ENCODE peak calls at places on chromosomes 6 and 20, in seven cellular contexts. Y is upper lobe of right lung; U is SJSA1; O is A549; A is GM23338; J is CD4-positive, CD25-positive, alpha-beta regulatory T cell; I is lower leg skin. E is an unnamed sample.

GRCh38 chr6:168962886-168963285 is 290.8 kb downstream of the THBS2 start:
- DNase-seq in J (no peak), O (no peak), Y (no peak), I (no peak), A (no peak), U (no peak), E (no peak)

GRCh38 chr6:25331085-25331685 is 52.0 kb downstream of the CARMIL1 start:
- DNase-seq in U (no peak), J (no peak), O (no peak), A (no peak), I (no peak), Y (no peak), E (no peak)

GRCh38 chr6:128504003-128504654 is 16.3 kb downstream of the PTPRK start:
- DNase-seq in U (no peak), Y (no peak), J (no peak), I (no peak), O (no peak), A (no peak), E (no peak)

GRCh38 chr6:148192310-148192709 is 150.3 kb upstream of the SASH1 start:
- DNase-seq in O (no peak), A (no peak), I (no peak), J (no peak), Y (no peak), U (peak; percentile 61), E (no peak)

GRCh38 chr6:5751525-5752252 is 255.0 kb downstream of the NRN1 start:
- DNase-seq in J (no peak), I (peak; percentile 49), Y (no peak), U (no peak), O (no peak), A (no peak), E (no peak)

GRCh38 chr6:79375635-79376425 is 141.3 kb upstream of the HMGN3 start:
- DNase-seq in U (no peak), J (no peak), A (no peak), I (no peak), O (no peak), Y (no peak), E (no peak)

GRCh38 chr20:49951160-49951559 is 15.0 kb downstream of the RNF114 start:
- DNase-seq in Y (no peak), I (no peak), O (no peak), J (no peak), A (no peak), U (no peak), E (no peak)

GRCh38 chr6:15956205-15957106 is 172.4 kb upstream of the MYLIP start:
- DNase-seq in I (no peak), J (peak; percentile 26), U (no peak), Y (peak; percentile 86), O (no peak), A (no peak), E (no peak)

GRCh38 chr6:89204096-89204495 is 13.1 kb downstream of the GABRR1 start:
- DNase-seq in Y (no peak), U (no peak), O (no peak), A (no peak), J (no peak), I (no peak), E (no peak)

GRCh38 chr6:37311666-37312473 is 41.9 kb upstream of the RNF8 start:
- DNase-seq in O (no peak), A (no peak), I (no peak), J (no peak), U (no peak), Y (no peak), E (no peak)

GRCh38 chr20:23754731-23755130 is 4.0 kb upstream of the CST1 start:
- DNase-seq in I (no peak), O (no peak), Y (no peak), U (no peak), J (no peak), A (no peak), E (no peak)

GRCh38 chr20:36969478-36970186 is 18.1 kb upstream of the SAMHD1 start:
- DNase-seq in O (no peak), I (no peak), J (peak; percentile 83), U (no peak), Y (no peak), A (no peak), E (no peak)

GRCh38 chr6:170423030-170423429 is 116.5 kb downstream of the FAM120B start:
- DNase-seq in A (peak; percentile 89), Y (no peak), O (no peak), J (no peak), I (no peak), U (no peak), E (no peak)

GRCh38 chr6:144265061-144265357 is 20.1 kb upstream of the UTRN start:
- DNase-seq in U (no peak), Y (no peak), O (no peak), A (no peak), I (no peak), J (no peak), E (no peak)

GRCh38 chr6:157683707-157684106 is 139.3 kb upstream of the SNX9 start:
- DNase-seq in U (no peak), A (no peak), O (no peak), Y (no peak), J (no peak), I (no peak), E (no peak)

DNA sequence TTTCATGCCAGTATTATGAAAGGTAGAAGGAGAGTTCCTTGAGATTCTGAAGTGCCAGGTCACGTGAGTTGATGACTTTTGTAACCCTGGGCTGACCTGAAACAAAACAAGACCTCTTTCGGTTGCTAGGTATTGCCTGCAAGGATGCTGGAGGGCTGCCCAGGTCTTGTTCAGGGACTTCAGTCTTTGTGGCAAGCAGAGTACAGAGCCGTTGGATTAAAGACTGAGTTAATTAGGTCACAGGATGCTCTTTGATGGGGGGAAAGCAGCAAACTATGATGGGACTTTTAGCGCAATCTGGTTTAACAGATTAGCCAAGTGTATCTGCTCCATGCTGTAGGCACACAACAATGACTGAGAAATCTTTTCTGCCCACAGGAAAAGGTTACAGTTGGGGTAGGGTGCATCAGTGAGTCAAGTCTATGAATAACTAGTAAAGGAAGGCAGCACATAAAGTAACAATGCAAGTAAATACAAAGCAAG is 12.8 kb upstream of the ELOVL5 start:
- DNase-seq in U (no peak), Y (peak; percentile 91), I (no peak), J (peak; percentile 75), O (no peak), A (no peak), E (peak; percentile 57)
- H3K4me3 ChIP-seq in U (no peak overlapping the region), Y (no peak overlapping the region), I (no peak overlapping the region), J (peak overlapping the region; percentile 42), O (no peak overlapping the region), A (no peak overlapping the region), E (no peak overlapping the region)

DNA sequence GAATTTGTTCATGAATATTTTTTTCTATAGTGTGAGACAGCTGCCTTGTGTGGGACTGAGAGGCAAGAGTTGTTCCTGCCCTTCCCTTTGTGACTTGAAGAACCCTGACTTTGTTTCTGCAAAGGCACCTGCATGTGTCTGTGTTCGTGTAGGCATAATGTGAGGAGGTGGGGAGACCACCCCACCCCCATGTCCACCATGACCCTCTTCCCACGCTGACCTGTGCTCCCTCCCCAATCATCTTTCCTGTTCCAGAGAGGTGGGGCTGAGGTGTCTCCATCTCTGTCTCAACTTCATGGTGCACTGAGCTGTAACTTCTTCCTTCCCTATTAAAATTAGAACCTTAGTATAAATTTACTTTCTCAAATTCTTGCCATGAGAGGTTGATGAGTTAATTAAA is 3.1 kb downstream of the HLA-A start:
- DNase-seq in O (no peak), A (no peak), J (no peak), Y (no peak), I (no peak), U (no peak), E (no peak)
- H3K4me3 ChIP-seq in O (no peak overlapping the region), A (no peak overlapping the region), J (peak overlapping the region; percentile 88), Y (no peak overlapping the region), I (no peak overlapping the region), U (no peak overlapping the region), E (peak overlapping the region; percentile 76)

DNA sequence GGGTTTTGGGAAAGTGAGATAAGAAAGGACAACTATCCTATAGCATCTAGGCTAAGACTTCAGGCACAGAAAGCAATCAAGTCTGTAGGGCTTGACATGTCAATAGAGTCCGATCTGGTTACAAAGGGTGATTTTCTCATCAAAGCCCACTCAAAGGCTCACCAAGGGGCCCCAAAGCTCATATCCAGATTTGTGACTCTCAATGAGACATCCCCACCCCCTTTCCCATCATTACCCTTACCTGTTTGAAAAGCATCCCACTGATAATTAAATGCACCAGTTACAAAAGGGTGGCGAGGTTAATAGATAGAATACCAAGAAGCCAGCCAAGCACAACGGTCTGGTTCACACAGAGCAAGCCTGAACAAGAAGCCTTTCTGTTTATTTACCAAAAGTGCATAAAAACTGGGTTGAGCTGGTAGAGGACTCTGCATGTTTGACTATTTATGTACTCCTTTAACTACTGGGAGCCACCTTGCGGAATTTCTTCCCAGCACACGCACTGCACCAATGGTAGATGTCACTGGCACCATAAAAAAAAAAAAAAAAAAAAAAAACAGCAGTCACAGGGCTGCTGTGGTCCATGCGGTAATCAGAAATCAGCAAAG is 6.1 kb downstream of the JAG1 start:
- DNase-seq in A (no peak), I (peak; percentile 48), O (no peak), U (no peak), Y (no peak), J (no peak), E (no peak)
- H3K4me3 ChIP-seq in A (no peak overlapping the region), I (no peak overlapping the region), O (no peak overlapping the region), U (no peak overlapping the region), Y (no peak overlapping the region), J (no peak overlapping the region), E (no peak overlapping the region)

DNA sequence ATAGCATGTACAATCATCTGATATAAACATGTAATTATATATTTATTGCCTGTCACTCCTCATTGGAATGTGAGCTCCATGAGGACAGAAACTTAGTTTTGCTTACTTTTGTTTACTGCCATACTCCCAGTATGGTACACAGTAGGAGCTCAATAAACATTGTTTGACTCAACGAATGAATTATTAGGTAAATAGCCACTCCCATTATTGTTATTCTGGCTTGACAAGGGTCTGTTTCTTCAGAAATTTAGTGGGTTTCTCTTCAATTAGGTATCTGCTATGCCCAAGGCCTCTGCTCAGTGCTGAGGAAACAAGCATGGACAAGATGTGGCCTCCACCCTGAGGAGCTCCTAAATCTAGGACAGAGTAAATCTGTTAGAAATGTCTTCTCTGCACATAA is 6.3 kb downstream of the BCL2L1 start:
- DNase-seq in A (no peak), I (no peak), U (no peak), Y (no peak), J (no peak), O (no peak), E (no peak)
- H3K4me3 ChIP-seq in A (no peak overlapping the region), I (no peak overlapping the region), U (no peak overlapping the region), Y (peak overlapping the region; percentile 84), J (peak overlapping the region; percentile 77), O (peak overlapping the region; percentile 68), E (peak overlapping the region; percentile 9)

GRCh38 chr20:48823476-48823875 is 4.3 kb downstream of the PREX1 start:
- DNase-seq in I (no peak), A (no peak), J (no peak), Y (no peak), O (no peak), U (no peak), E (no peak)

GRCh38 chr20:48825551-48825885 is 2.3 kb downstream of the PREX1 start:
- DNase-seq in J (no peak), O (no peak), A (no peak), I (no peak), Y (no peak), U (no peak), E (no peak)

GRCh38 chr20:48824830-48825550 is 2.8 kb downstream of the PREX1 start:
- DNase-seq in U (peak; percentile 58), A (no peak), O (no peak), J (no peak), Y (no peak), I (no peak), E (no peak)

GRCh38 chr20:48822879-48823385 is 4.9 kb downstream of the PREX1 start:
- DNase-seq in I (no peak), J (peak; percentile 43), A (no peak), Y (no peak), O (no peak), U (no peak), E (no peak)

GRCh38 chr20:48823960-48824497 is 3.8 kb downstream of the PREX1 start:
- DNase-seq in J (peak; percentile 78), A (no peak), U (peak; percentile 91), I (no peak), O (no peak), Y (no peak), E (peak; percentile 69)
- H3K4me3 ChIP-seq in J (peak overlapping the region; percentile 90), A (no peak overlapping the region), U (no peak overlapping the region), I (no peak overlapping the region), O (no peak overlapping the region), Y (peak overlapping the region; percentile 66), E (peak overlapping the region; percentile 90)

E was measured in GM06990.